ENCODE peak calls at places on chromosome 19, in ten cellular contexts. U is transverse colon, H is type B pancreatic cell, D is heart left ventricle, A is left ventricle myocardium inferior, P is fibroblast of the aortic adventitia, O is WERI-Rb-1, V is AG10803, K is neural crest cell, J is astrocyte. G is an unnamed sample.

GRCh38 chr19:3206216-3206953 is 18.1 kb upstream of the CELF5 start:
- DNase-seq in U (no peak), H (no peak), D (no peak), A (no peak), P (no peak), O (no peak), V (no peak), K (no peak), J (no peak), G (no peak)

GRCh38 chr19:40493778-40494177 is 27.0 kb downstream of the SPTBN4 start:
- DNase-seq in U (no peak), H (no peak), D (no peak), A (no peak), P (no peak), O (no peak), V (no peak), K (no peak), J (no peak), G (no peak)

GRCh38 chr19:29896790-29897189 is 45.2 kb upstream of the URI1 start:
- DNase-seq in U (no peak), H (no peak), D (no peak), A (no peak), P (no peak), O (no peak), V (no peak), K (no peak), J (no peak), G (no peak)

GRCh38 chr19:17078038-17078919 is 2.7 kb downstream of the MYO9B start:
- DNase-seq in U (no peak), H (no peak), D (no peak), A (no peak), P (no peak), O (peak; percentile 44), V (no peak), K (no peak), J (no peak), G (no peak)

GRCh38 chr19:18763674-18764590 is 27.2 kb downstream of the COMP start:
- DNase-seq in U (no peak), H (no peak), D (no peak), A (no peak), P (peak; percentile 22), O (peak; percentile 77), V (peak; percentile 85), K (no peak), J (peak; percentile 65), G (no peak)

GRCh38 chr19:41225238-41226052 is 6.4 kb downstream of the AXL start:
- DNase-seq in U (peak; percentile 48), H (no peak), D (peak; percentile 57), A (peak; percentile 48), P (peak; percentile 99), O (no peak), V (peak; percentile 100), K (no peak), J (peak; percentile 100), G (no peak)

GRCh38 chr19:2208975-2209374 is 27.2 kb downstream of the PLEKHJ1 start:
- DNase-seq in U (no peak), H (no peak), D (no peak), A (peak; percentile 49), P (no peak), O (no peak), V (no peak), K (no peak), J (no peak), G (no peak)

GRCh38 chr19:35790981-35791813 is 15.8 kb downstream of the ARHGAP33 start:
- DNase-seq in U (no peak), H (no peak), D (no peak), A (no peak), P (no peak), O (peak; percentile 77), V (no peak), K (no peak), J (no peak), G (no peak)

GRCh38 chr19:16527971-16528521 is 14.2 kb downstream of the CHERP start:
- DNase-seq in U (no peak), H (no peak), D (no peak), A (no peak), P (no peak), O (peak; percentile 55), V (no peak), K (peak; percentile 16), J (no peak), G (peak; percentile 46)

GRCh38 chr19:41223431-41224234 is 4.6 kb downstream of the AXL start:
- DNase-seq in U (no peak), H (no peak), D (no peak), A (no peak), P (peak; percentile 77), O (no peak), V (peak; percentile 83), K (no peak), J (peak; percentile 93), G (no peak)

GRCh38 chr19:13255041-13255718 is 105.0 kb downstream of the IER2 start:
- DNase-seq in U (no peak), H (no peak), D (no peak), A (no peak), P (no peak), O (no peak), V (no peak), K (no peak), J (no peak), G (no peak)

GRCh38 chr19:29247912-29248311 is 35.0 kb upstream of the UQCRFS1 start:
- DNase-seq in U (no peak), H (no peak), D (no peak), A (no peak), P (no peak), O (no peak), V (no peak), K (no peak), J (no peak), G (no peak)

GRCh38 chr19:17937371-17937900 is 4.6 kb downstream of the CCDC124 start:
- DNase-seq in U (no peak), H (no peak), D (no peak), A (no peak), P (no peak), O (no peak), V (no peak), K (no peak), J (no peak), G (no peak)

GRCh38 chr19:29745253-29745652 is 30.2 kb upstream of the C19orf12 start:
- DNase-seq in U (no peak), H (no peak), D (no peak), A (no peak), P (no peak), O (peak; percentile 35), V (no peak), K (no peak), J (no peak), G (peak; percentile 33)

GRCh38 chr19:49590971-49591730 is at the start of gene PRR12:
- DNase-seq in U (peak; percentile 68), H (no peak), D (peak; percentile 74), A (peak; percentile 62), P (peak; percentile 75), O (peak; percentile 59), V (peak; percentile 66), K (peak; percentile 50), J (peak; percentile 47), G (peak; percentile 45)

GRCh38 chr19:33634361-33635091 is 12.8 kb downstream of the CHST8 start:
- DNase-seq in U (no peak), H (peak; percentile 54), D (peak; percentile 2), A (no peak), P (no peak), O (no peak), V (no peak), K (no peak), J (no peak), G (no peak)

GRCh38 chr19:16584825-16585801 is 12.9 kb upstream of the SLC35E1 start:
- DNase-seq in U (no peak), H (no peak), D (no peak), A (no peak), P (no peak), O (no peak), V (no peak), K (no peak), J (no peak), G (no peak)

GRCh38 chr19:47097396-47098217 is 16.0 kb downstream of the ZC3H4 start:
- DNase-seq in U (peak; percentile 43), H (no peak), D (peak; percentile 49), A (peak; percentile 50), P (peak; percentile 82), O (peak; percentile 81), V (no peak), K (no peak), J (peak; percentile 47), G (no peak)

GRCh38 chr19:13098291-13099072 is 4.2 kb downstream of the LYL1 start:
- DNase-seq in U (no peak), H (no peak), D (peak; percentile 49), A (no peak), P (no peak), O (no peak), V (peak; percentile 78), K (no peak), J (no peak), G (no peak)

GRCh38 chr19:2039082-2039958 is 11.7 kb downstream of the MKNK2 start:
- DNase-seq in U (no peak), H (no peak), D (no peak), A (no peak), P (no peak), O (peak; percentile 66), V (no peak), K (no peak), J (no peak), G (no peak)

GRCh38 chr19:347946-348861 is 3.6 kb upstream of the MIER2 start:
- DNase-seq in U (no peak), H (no peak), D (no peak), A (no peak), P (no peak), O (no peak), V (no peak), K (no peak), J (no peak), G (no peak)

GRCh38 chr19:32631381-32631780 is 43.6 kb downstream of the ANKRD27 start:
- DNase-seq in U (no peak), H (no peak), D (no peak), A (no peak), P (no peak), O (peak; percentile 77), V (no peak), K (no peak), J (no peak), G (no peak)
- TF ChIP-seq CTCF in U (no peak), H (no peak), D (no peak), A (peak; percentile 21), P (no peak), O (peak; percentile 71), V (no peak), K (no peak), J (no peak), G (no peak)

GRCh38 chr19:39385629-39386411 is 5.1 kb downstream of the PAF1 start:
- DNase-seq in U (no peak), H (no peak), D (no peak), A (no peak), P (no peak), O (no peak), V (no peak), K (no peak), J (no peak), G (no peak)
- TF ChIP-seq CTCF in U (no peak), H (no peak), D (no peak), A (no peak), P (no peak), O (no peak), V (no peak), K (no peak), J (no peak), G (no peak)

GRCh38 chr19:10603084-10603872 is 16.2 kb upstream of the AP1M2 start:
- DNase-seq in U (peak; percentile 66), H (no peak), D (peak; percentile 72), A (peak; percentile 39), P (no peak), O (no peak), V (peak; percentile 40), K (no peak), J (no peak), G (no peak)
- TF ChIP-seq CTCF in U (no peak), H (no peak), D (no peak), A (peak; percentile 13), P (no peak), O (no peak), V (no peak), K (no peak), J (no peak), G (no peak)

GRCh38 chr19:4690362-4690761 is 20.2 kb upstream of the MYDGF start:
- DNase-seq in U (no peak), H (no peak), D (no peak), A (no peak), P (no peak), O (no peak), V (no peak), K (no peak), J (no peak), G (no peak)
- TF ChIP-seq CTCF in U (no peak), H (no peak), D (no peak), A (no peak), P (no peak), O (peak; percentile 59), V (no peak), K (no peak), J (no peak), G (no peak)

G was measured in endothelial cell.